ENCODE peak calls at places on chromosomes 13 and 19, in seven cellular contexts. O is neural crest cell; M is AML-193; G is NCI-H1105; J is EL; H is activated CD8-positive, alpha-beta T cell treated with anti-CD3 and anti-CD28 coated beads for 36 hours; C is RWPE1. L is an unnamed sample.
A peak's percentile ranks its signal among the peaks of the same experiment; 100 is the strongest.

GRCh38 chr19:39410620-39411005 is 1.9 kb upstream of the PLEKHG2 start:
- DNase-seq in O (no peak), M (no peak), G (no peak), J (no peak), H (no peak), C (no peak), L (no peak)

GRCh38 chr19:48746738-48747575 is at the start of gene IZUMO1:
- DNase-seq in O (peak; percentile 77), M (no peak), G (no peak), J (peak; percentile 96), H (peak; percentile 77), C (no peak), L (no peak)

GRCh38 chr13:102729560-102730275 is 34.9 kb upstream of the METTL21C start:
- DNase-seq in O (no peak), M (no peak), G (peak; percentile 29), J (peak; percentile 61), H (no peak), C (peak; percentile 60), L (no peak)

GRCh38 chr13:44617648-44618047 is 41.5 kb upstream of the TSC22D1 start:
- DNase-seq in O (no peak), M (no peak), G (no peak), J (no peak), H (no peak), C (no peak), L (no peak)

GRCh38 chr13:30829145-30829544 is 76.9 kb upstream of the MEDAG start:
- DNase-seq in O (no peak), M (no peak), G (no peak), J (peak; percentile 86), H (no peak), C (peak; percentile 95), L (no peak)

GRCh38 chr19:52603558-52604207 is 33.6 kb downstream of the ZNF701 start:
- DNase-seq in O (no peak), M (peak; percentile 31), G (no peak), J (peak; percentile 49), H (no peak), C (no peak), L (no peak)

GRCh38 chr19:16497042-16497441 is 848 bp downstream of the C19orf44 start:
- DNase-seq in O (no peak), M (no peak), G (no peak), J (no peak), H (no peak), C (no peak), L (no peak)

GRCh38 chr13:31767175-31767900 is 28.0 kb downstream of the RXFP2 start:
- DNase-seq in O (no peak), M (no peak), G (no peak), J (peak; percentile 95), H (no peak), C (peak; percentile 51), L (no peak)

GRCh38 chr13:31846984-31847752 is 107.8 kb downstream of the RXFP2 start:
- DNase-seq in O (no peak), M (no peak), G (no peak), J (peak; percentile 32), H (no peak), C (peak; percentile 15), L (no peak)

GRCh38 chr19:48966541-48967345 is 1.6 kb downstream of the FTL start:
- DNase-seq in O (no peak), M (no peak), G (no peak), J (peak; percentile 40), H (no peak), C (no peak), L (no peak)

GRCh38 chr19:38420935-38421334 is 5.1 kb downstream of the RASGRP4 start:
- DNase-seq in O (no peak), M (no peak), G (no peak), J (no peak), H (no peak), C (no peak), L (no peak)

GRCh38 chr19:41646589-41647204 is 19.8 kb upstream of the CEACAM4 start:
- DNase-seq in O (no peak), M (peak; percentile 57), G (no peak), J (peak; percentile 6), H (peak; percentile 54), C (no peak), L (no peak)